ENCODE peak calls at places on chromosomes 6 and 20, in six cellular contexts. One of them, this sample, is unnamed.

GRCh38 chr6:11774392-11774791 is 4.2 kb downstream of the ADTRP start:
- DNase-seq in mesendoderm: no peak
- DNase-seq in IMR-90: no peak
- DNase-seq in trophoblast cell: no peak
- DNase-seq in H1: no peak
- DNase-seq in neuronal stem cell: no peak
- DNase-seq in this sample: no peak

GRCh38 chr6:40138273-40138720 is 204.0 kb upstream of the MOCS1 start:
- DNase-seq in mesendoderm: no peak
- DNase-seq in IMR-90: no peak
- DNase-seq in trophoblast cell: no peak
- DNase-seq in H1: no peak
- DNase-seq in neuronal stem cell: no peak
- DNase-seq in this sample: no peak

GRCh38 chr6:32885698-32886286 is 31.8 kb downstream of the PSMB9 start:
- DNase-seq in mesendoderm: peak
- DNase-seq in IMR-90: peak
- DNase-seq in trophoblast cell: peak
- DNase-seq in H1: no peak
- DNase-seq in neuronal stem cell: peak
- DNase-seq in this sample: peak

GRCh38 chr20:5770987-5771318 is 20.8 kb downstream of the SHLD1 start:
- DNase-seq in mesendoderm: no peak
- DNase-seq in IMR-90: no peak
- DNase-seq in trophoblast cell: no peak
- DNase-seq in H1: no peak
- DNase-seq in neuronal stem cell: no peak
- DNase-seq in this sample: no peak

GRCh38 chr20:5557123-5557522 is 193.1 kb upstream of the SHLD1 start:
- DNase-seq in mesendoderm: peak
- DNase-seq in IMR-90: peak
- DNase-seq in trophoblast cell: peak
- DNase-seq in H1: peak
- DNase-seq in neuronal stem cell: peak
- DNase-seq in this sample: peak

GRCh38 chr20:3710027-3710426 is 2.4 kb downstream of the SIGLEC1 start:
- DNase-seq in mesendoderm: no peak
- DNase-seq in IMR-90: no peak
- DNase-seq in trophoblast cell: no peak
- DNase-seq in H1: no peak
- DNase-seq in neuronal stem cell: no peak
- DNase-seq in this sample: no peak

GRCh38 chr6:151291145-151292055 is 51.6 kb downstream of the AKAP12 start:
- DNase-seq in mesendoderm: peak
- DNase-seq in IMR-90: peak
- DNase-seq in trophoblast cell: peak
- DNase-seq in H1: no peak
- DNase-seq in neuronal stem cell: no peak
- DNase-seq in this sample: peak

GRCh38 chr6:28940294-28940858 is 16.6 kb upstream of the TRIM27 start:
- DNase-seq in mesendoderm: peak
- DNase-seq in IMR-90: no peak
- DNase-seq in trophoblast cell: peak
- DNase-seq in H1: peak
- DNase-seq in neuronal stem cell: peak
- DNase-seq in this sample: no peak

GRCh38 chr6:45895569-45895968 is 120.1 kb downstream of the CLIC5 start:
- DNase-seq in mesendoderm: no peak
- DNase-seq in IMR-90: no peak
- DNase-seq in trophoblast cell: no peak
- DNase-seq in H1: no peak
- DNase-seq in neuronal stem cell: no peak
- DNase-seq in this sample: no peak

GRCh38 chr6:3881722-3882421 is 32.7 kb downstream of the FAM50B start:
- DNase-seq in mesendoderm: no peak
- DNase-seq in IMR-90: no peak
- DNase-seq in trophoblast cell: no peak
- DNase-seq in H1: no peak
- DNase-seq in neuronal stem cell: no peak
- DNase-seq in this sample: no peak

GRCh38 chr20:60483371-60483770 is 525.1 kb downstream of the CDH26 start:
- DNase-seq in mesendoderm: no peak
- DNase-seq in IMR-90: no peak
- DNase-seq in trophoblast cell: no peak
- DNase-seq in H1: no peak
- DNase-seq in neuronal stem cell: no peak
- DNase-seq in this sample: no peak

GRCh38 chr6:150932976-150933375 is 67.5 kb downstream of the MTHFD1L start:
- DNase-seq in mesendoderm: no peak
- DNase-seq in IMR-90: peak
- DNase-seq in trophoblast cell: no peak
- DNase-seq in H1: no peak
- DNase-seq in neuronal stem cell: no peak
- DNase-seq in this sample: no peak

GRCh38 chr6:31888281-31889258 is 8.9 kb downstream of the EHMT2 start:
- DNase-seq in mesendoderm: no peak
- DNase-seq in IMR-90: no peak
- DNase-seq in trophoblast cell: peak
- DNase-seq in H1: peak
- DNase-seq in neuronal stem cell: no peak
- DNase-seq in this sample: no peak

GRCh38 chr20:663315-664090 is 10.5 kb upstream of the SRXN1 start:
- DNase-seq in mesendoderm: peak
- DNase-seq in IMR-90: peak
- DNase-seq in trophoblast cell: no peak
- DNase-seq in H1: peak
- DNase-seq in neuronal stem cell: no peak
- DNase-seq in this sample: no peak

GRCh38 chr20:36957875-36958667 is 6.6 kb upstream of the SAMHD1 start:
- DNase-seq in mesendoderm: no peak
- DNase-seq in IMR-90: no peak
- DNase-seq in trophoblast cell: peak
- DNase-seq in H1: no peak
- DNase-seq in neuronal stem cell: no peak
- DNase-seq in this sample: no peak

GRCh38 chr6:18613511-18613910 is 226.4 kb downstream of the RNF144B start:
- DNase-seq in mesendoderm: no peak
- DNase-seq in IMR-90: no peak
- DNase-seq in trophoblast cell: no peak
- DNase-seq in H1: no peak
- DNase-seq in neuronal stem cell: no peak
- DNase-seq in this sample: no peak

GRCh38 chr20:49507741-49508434 is 25.4 kb upstream of the KCNB1 start:
- DNase-seq in mesendoderm: no peak
- DNase-seq in IMR-90: no peak
- DNase-seq in trophoblast cell: no peak
- DNase-seq in H1: no peak
- DNase-seq in neuronal stem cell: no peak
- DNase-seq in this sample: no peak

DNA sequence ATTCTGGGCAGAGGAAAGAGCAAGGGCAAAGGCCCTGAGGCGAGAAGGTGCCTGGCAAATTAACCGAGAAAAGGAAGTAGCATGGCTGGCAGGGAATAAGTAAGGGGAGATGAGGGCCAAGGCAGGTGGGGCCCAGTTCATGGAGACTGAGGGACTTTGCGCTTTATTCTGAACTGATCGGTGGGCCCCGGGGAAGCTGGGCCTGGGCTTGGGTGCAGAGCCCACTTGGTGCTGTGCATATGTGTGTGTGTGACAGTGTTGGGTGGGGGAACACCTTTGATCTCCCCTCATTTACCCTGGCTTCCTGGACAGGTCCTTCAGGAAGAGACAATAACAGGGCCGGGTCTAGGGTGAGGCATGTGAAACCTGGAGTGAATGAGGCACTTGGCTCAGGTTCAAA is 2.9 kb upstream of the MDFI start:
- DNase-seq in mesendoderm: no peak
- DNase-seq in IMR-90: no peak
- DNase-seq in trophoblast cell: no peak
- DNase-seq in H1: no peak
- DNase-seq in neuronal stem cell: no peak
- DNase-seq in this sample: no peak
- H3K9ac ChIP-seq in mesendoderm: no peak
- H3K9ac ChIP-seq in IMR-90: no peak
- H3K9ac ChIP-seq in trophoblast cell: no peak
- H3K9ac ChIP-seq in H1: no peak
- H3K9ac ChIP-seq in neuronal stem cell: no peak
- H3K9ac ChIP-seq in this sample: no peak

GRCh38 chr6:159700970-159701369 is 7.9 kb upstream of the SOD2 start:
- DNase-seq in mesendoderm: no peak
- DNase-seq in IMR-90: peak
- DNase-seq in trophoblast cell: peak
- DNase-seq in H1: no peak
- DNase-seq in neuronal stem cell: no peak
- DNase-seq in this sample: no peak
- H3K4me3 ChIP-seq in mesendoderm: no peak
- H3K4me3 ChIP-seq in IMR-90: no peak
- H3K4me3 ChIP-seq in trophoblast cell: no peak
- H3K4me3 ChIP-seq in H1: no peak
- H3K4me3 ChIP-seq in neuronal stem cell: no peak
- H3K4me3 ChIP-seq in this sample: peak

GRCh38 chr6:156919819-156920379 is 142.7 kb downstream of the ARID1B start:
- DNase-seq in mesendoderm: no peak
- DNase-seq in IMR-90: no peak
- DNase-seq in trophoblast cell: no peak
- DNase-seq in H1: no peak
- DNase-seq in neuronal stem cell: no peak
- DNase-seq in this sample: no peak
- H2BK5ac ChIP-seq in mesendoderm: no peak
- H2BK5ac ChIP-seq in IMR-90: no peak
- H2BK5ac ChIP-seq in trophoblast cell: no peak
- H2BK5ac ChIP-seq in H1: no peak
- H2BK5ac ChIP-seq in neuronal stem cell: no peak
- H2BK5ac ChIP-seq in this sample: no peak

GRCh38 chr6:17283074-17283473 is 1.9 kb downstream of the RBM24 start:
- DNase-seq in mesendoderm: no peak
- DNase-seq in IMR-90: no peak
- DNase-seq in trophoblast cell: no peak
- DNase-seq in H1: no peak
- DNase-seq in neuronal stem cell: no peak
- DNase-seq in this sample: no peak
- H3K9ac ChIP-seq in mesendoderm: no peak
- H3K9ac ChIP-seq in IMR-90: no peak
- H3K9ac ChIP-seq in trophoblast cell: no peak
- H3K9ac ChIP-seq in H1: no peak
- H3K9ac ChIP-seq in neuronal stem cell: no peak
- H3K9ac ChIP-seq in this sample: no peak

GRCh38 chr6:52333840-52334200 is 28.1 kb upstream of the PAQR8 start:
- DNase-seq in mesendoderm: no peak
- DNase-seq in IMR-90: no peak
- DNase-seq in trophoblast cell: no peak
- DNase-seq in H1: no peak
- DNase-seq in neuronal stem cell: no peak
- DNase-seq in this sample: no peak
- H3K4me3 ChIP-seq in mesendoderm: no peak
- H3K4me3 ChIP-seq in IMR-90: no peak
- H3K4me3 ChIP-seq in trophoblast cell: no peak
- H3K4me3 ChIP-seq in H1: no peak
- H3K4me3 ChIP-seq in neuronal stem cell: no peak
- H3K4me3 ChIP-seq in this sample: no peak

DNA sequence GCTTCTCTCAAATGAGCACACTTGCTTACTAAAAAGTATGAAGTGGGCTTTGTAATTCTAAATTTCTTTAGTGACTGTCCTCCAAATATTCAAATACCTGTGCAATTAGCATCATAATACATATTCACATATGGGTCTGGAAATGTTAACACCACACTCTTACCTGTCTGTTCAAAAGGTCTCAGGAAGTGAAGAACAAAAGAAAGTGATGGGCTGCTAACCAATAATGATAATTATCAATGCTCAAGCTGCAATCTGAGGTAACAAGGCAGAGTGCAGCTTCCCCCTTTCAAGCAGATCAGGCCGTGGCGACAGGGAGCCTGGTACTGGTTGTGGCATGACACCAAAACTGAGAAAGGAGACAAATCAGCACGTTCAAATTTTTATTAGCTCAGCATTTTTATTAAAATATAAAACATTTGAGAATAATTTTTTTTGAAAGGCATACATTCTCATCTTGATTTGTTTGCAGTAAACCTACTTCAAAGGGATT is 1044.7 kb upstream of the EPHA7 start:
- DNase-seq in mesendoderm: no peak
- DNase-seq in IMR-90: no peak
- DNase-seq in trophoblast cell: no peak
- DNase-seq in H1: no peak
- DNase-seq in neuronal stem cell: no peak
- DNase-seq in this sample: no peak
- H2BK5ac ChIP-seq in mesendoderm: no peak
- H2BK5ac ChIP-seq in IMR-90: no peak
- H2BK5ac ChIP-seq in trophoblast cell: no peak
- H2BK5ac ChIP-seq in H1: no peak
- H2BK5ac ChIP-seq in neuronal stem cell: no peak
- H2BK5ac ChIP-seq in this sample: no peak

GRCh38 chr6:42103218-42103617 is 39.2 kb downstream of the C6orf132 start:
- DNase-seq in mesendoderm: no peak
- DNase-seq in IMR-90: no peak
- DNase-seq in trophoblast cell: no peak
- DNase-seq in H1: no peak
- DNase-seq in neuronal stem cell: no peak
- DNase-seq in this sample: no peak

GRCh38 chr6:42104807-42105713 is 37.4 kb downstream of the C6orf132 start:
- DNase-seq in mesendoderm: peak
- DNase-seq in IMR-90: no peak
- DNase-seq in trophoblast cell: no peak
- DNase-seq in H1: peak
- DNase-seq in neuronal stem cell: no peak
- DNase-seq in this sample: no peak

GRCh38 chr6:42104095-42104806 is 38.2 kb downstream of the C6orf132 start:
- DNase-seq in mesendoderm: peak
- DNase-seq in IMR-90: no peak
- DNase-seq in trophoblast cell: peak
- DNase-seq in H1: peak
- DNase-seq in neuronal stem cell: peak
- DNase-seq in this sample: peak

GRCh38 chr6:42105714-42106662 is 36.4 kb downstream of the C6orf132 start:
- DNase-seq in mesendoderm: no peak
- DNase-seq in IMR-90: no peak
- DNase-seq in trophoblast cell: no peak
- DNase-seq in H1: peak
- DNase-seq in neuronal stem cell: no peak
- DNase-seq in this sample: no peak

GRCh38 chr6:42103753-42104094 is 38.7 kb downstream of the C6orf132 start:
- DNase-seq in mesendoderm: no peak
- DNase-seq in IMR-90: no peak
- DNase-seq in trophoblast cell: no peak
- DNase-seq in H1: no peak
- DNase-seq in neuronal stem cell: no peak
- DNase-seq in this sample: no peak
- H3K9ac ChIP-seq in mesendoderm: peak
- H3K9ac ChIP-seq in IMR-90: no peak
- H3K9ac ChIP-seq in trophoblast cell: no peak
- H3K9ac ChIP-seq in H1: no peak
- H3K9ac ChIP-seq in neuronal stem cell: no peak
- H3K9ac ChIP-seq in this sample: peak